ENCODE peak calls at places on chromosomes 5 and 9, in five cellular contexts. Q, F, Z, S and W are unnamed samples.

GRCh38 chr5:78586251-78586650 is 62.3 kb downstream of the LHFPL2 start:
- DNase-seq in Z (no peak), Q (no peak), S (no peak), F (no peak), W (peak)

GRCh38 chr9:124844291-124844690 is 9.0 kb upstream of the WDR38 start:
- DNase-seq in F (no peak), Z (no peak), S (no peak), Q (no peak), W (no peak)

GRCh38 chr9:91953723-91954122 is 3.7 kb upstream of the ROR2 start:
- DNase-seq in Q (no peak), S (no peak), Z (peak), F (no peak), W (no peak)

GRCh38 chr5:6576861-6577501 is 55.9 kb downstream of the NSUN2 start:
- DNase-seq in Z (peak), S (peak), F (no peak), Q (no peak), W (peak)

GRCh38 chr5:98581416-98581999 is 192.0 kb upstream of the RGMB start:
- DNase-seq in F (no peak), S (no peak), Q (no peak), Z (no peak), W (no peak)

GRCh38 chr5:123119334-123119986 is 30.4 kb downstream of the PRDM6 start:
- DNase-seq in S (no peak), Z (no peak), Q (no peak), F (no peak), W (no peak)

GRCh38 chr9:127154003-127154389 is 31.6 kb upstream of the ANGPTL2 start:
- DNase-seq in F (no peak), Q (no peak), S (peak), Z (no peak), W (no peak)

GRCh38 chr5:127871448-127872153 is 168.4 kb downstream of the CCDC192 start:
- DNase-seq in Q (no peak), Z (no peak), F (no peak), S (no peak), W (peak)

GRCh38 chr5:126919566-126919965 is 110.8 kb downstream of the MARCHF3 start:
- DNase-seq in F (no peak), Q (no peak), S (no peak), Z (no peak), W (no peak)

GRCh38 chr5:100841358-100842076 is 61.6 kb downstream of the ST8SIA4 start:
- DNase-seq in S (no peak), F (no peak), Z (no peak), Q (no peak), W (no peak)

GRCh38 chr5:143004361-143004802 is 234.2 kb downstream of the ARHGAP26 start:
- DNase-seq in F (no peak), S (no peak), Z (no peak), Q (no peak), W (no peak)

GRCh38 chr5:73299665-73300435 is 126.9 kb downstream of the TMEM174 start:
- DNase-seq in S (no peak), Q (no peak), F (no peak), Z (no peak), W (no peak)

GRCh38 chr5:173549644-173550043 is 66.8 kb downstream of the BOD1 start:
- DNase-seq in Q (no peak), S (no peak), Z (no peak), F (no peak), W (no peak)

GRCh38 chr9:93298498-93299417 is 114.8 kb downstream of the WNK2 start:
- DNase-seq in Z (no peak), S (peak), Q (no peak), F (no peak), W (no peak)

GRCh38 chr5:157987259-157987658 is 128.3 kb upstream of the CLINT1 start:
- DNase-seq in S (no peak), F (no peak), Q (no peak), Z (no peak), W (no peak)

GRCh38 chr5:8650197-8650596 is 781.2 kb downstream of the MTRR start:
- DNase-seq in F (no peak), Q (no peak), S (no peak), Z (no peak), W (peak)

GRCh38 chr5:71828641-71829040 is 109.6 kb downstream of the CARTPT start:
- DNase-seq in S (no peak), F (no peak), Q (no peak), Z (no peak), W (peak)

GRCh38 chr9:130183133-130183762 is 11.0 kb downstream of the NCS1 start:
- DNase-seq in F (no peak), Z (no peak), S (no peak), Q (no peak), W (peak)

GRCh38 chr9:69036319-69036718 is 767 bp downstream of the FXN start:
- DNase-seq in F (no peak), Q (no peak), S (peak), Z (no peak), W (peak)

GRCh38 chr9:127927457-127928231 is 2.9 kb downstream of the PIP5KL1 start:
- DNase-seq in F (no peak), Q (peak), S (no peak), Z (no peak), W (peak)

GRCh38 chr5:137155621-137156020 is 343.5 kb downstream of the SPOCK1 start:
- DNase-seq in S (peak), Q (no peak), Z (peak), F (no peak), W (no peak)

GRCh38 chr5:67163231-67163756 is 33.3 kb downstream of the CD180 start:
- DNase-seq in S (no peak), F (no peak), Z (no peak), Q (no peak), W (no peak)

GRCh38 chr5:52560366-52560765 is 227.3 kb upstream of the ITGA1 start:
- DNase-seq in Q (no peak), Z (peak), S (no peak), F (no peak), W (peak)

GRCh38 chr5:87924451-87924850 is 344.2 kb downstream of the TMEM161B start:
- DNase-seq in Z (no peak), S (no peak), Q (no peak), F (no peak), W (no peak)

GRCh38 chr9:89463986-89464901 is 33.7 kb downstream of the SEMA4D start:
- DNase-seq in Z (no peak), Q (peak), S (peak), F (no peak), W (no peak)

GRCh38 chr5:60945760-60946253 is 802 bp downstream of the NDUFAF2 start:
- DNase-seq in Z (peak), F (no peak), S (peak), Q (no peak), W (peak)

GRCh38 chr9:89021154-89021803 is 30.0 kb downstream of the S1PR3 start:
- DNase-seq in S (peak), Q (no peak), F (no peak), Z (no peak), W (peak)

GRCh38 chr5:135423158-135423925 is 23.8 kb downstream of the DCANP1 start:
- DNase-seq in S (no peak), F (no peak), Z (no peak), Q (no peak), W (no peak)

GRCh38 chr9:109101810-109102209 is 17.9 kb downstream of the TMEM245 start:
- DNase-seq in F (no peak), Z (no peak), Q (no peak), S (no peak), W (peak)

GRCh38 chr5:43041669-43042175 is 1.6 kb upstream of the ANXA2R start:
- DNase-seq in Q (no peak), Z (peak), F (no peak), S (peak), W (peak)

GRCh38 chr5:14190194-14191164 is 47.3 kb downstream of the TRIO start:
- DNase-seq in F (no peak), Q (no peak), S (no peak), Z (no peak), W (peak)

GRCh38 chr9:136014928-136015633 is 53.9 kb upstream of the UBAC1 start:
- DNase-seq in S (no peak), Z (no peak), F (peak), Q (no peak), W (no peak)

GRCh38 chr5:579211-579610 is 32.9 kb upstream of the CEP72 start:
- DNase-seq in S (peak), Q (no peak), F (no peak), Z (no peak), W (no peak)

GRCh38 chr9:12627091-12627490 is 66.1 kb upstream of the TYRP1 start:
- DNase-seq in F (no peak), S (no peak), Z (no peak), Q (no peak), W (no peak)

GRCh38 chr5:43514471-43514815 is 505 bp downstream of the C5orf34 start:
- DNase-seq in Q (no peak), F (no peak), S (peak), Z (no peak), W (peak)

GRCh38 chr5:56302027-56302426 is 68.9 kb upstream of the ANKRD55 start:
- DNase-seq in S (no peak), Q (no peak), Z (no peak), F (no peak), W (no peak)

GRCh38 chr5:131209506-131210191 is 38.9 kb downstream of the LYRM7 start:
- DNase-seq in Z (peak), Q (peak), S (no peak), F (no peak), W (no peak)

GRCh38 chr9:110058304-110058953 is 149.5 kb downstream of the C9orf152 start:
- DNase-seq in Q (no peak), Z (peak), F (no peak), S (peak), W (peak)

GRCh38 chr5:44974813-44975212 is 166.1 kb downstream of the MRPS30 start:
- DNase-seq in Q (no peak), Z (no peak), F (no peak), S (no peak), W (no peak)